ENCODE peak calls at places on chromosomes 5 and 9, in nine cellular contexts. R is PC-3, I is suprapubic skin, M is mucosa of descending colon, Z is astrocyte, J is Panc1, P is HCT116, X is Peyer's patch, E is lung. N is an unnamed sample.

GRCh38 chr5:76544268-76544926 is 78.8 kb downstream of the F2RL2 start:
- DNase-seq in R (peak; percentile 43), I (no peak), M (peak; percentile 71), Z (peak; percentile 30), J (peak; percentile 8), P (peak; percentile 31), X (peak; percentile 30), E (no peak), N (no peak)

GRCh38 chr5:57956606-57957005 is 474.0 kb upstream of the ACTBL2 start:
- DNase-seq in R (no peak), I (no peak), M (no peak), Z (no peak), J (no peak), P (no peak), X (no peak), E (no peak), N (no peak)

GRCh38 chr9:92633879-92634278 is 36.1 kb downstream of the IPPK start:
- DNase-seq in R (no peak), I (peak; percentile 67), M (no peak), Z (no peak), J (no peak), P (no peak), X (no peak), E (no peak), N (no peak)

GRCh38 chr5:114319821-114320220 is 42.0 kb upstream of the KCNN2 start:
- DNase-seq in R (no peak), I (no peak), M (no peak), Z (no peak), J (no peak), P (no peak), X (no peak), E (no peak), N (no peak)

GRCh38 chr5:180216646-180217171 is 7.7 kb upstream of the RASGEF1C start:
- DNase-seq in R (no peak), I (no peak), M (no peak), Z (no peak), J (no peak), P (no peak), X (no peak), E (no peak), N (no peak)

GRCh38 chr5:157388148-157388547 is 71.9 kb upstream of the NIPAL4 start:
- DNase-seq in R (peak; percentile 42), I (no peak), M (no peak), Z (peak; percentile 63), J (no peak), P (no peak), X (no peak), E (no peak), N (no peak)

GRCh38 chr5:146426853-146427618 is 20.1 kb upstream of the TCERG1 start:
- DNase-seq in R (peak; percentile 79), I (no peak), M (no peak), Z (peak; percentile 21), J (no peak), P (peak; percentile 26), X (no peak), E (no peak), N (no peak)

GRCh38 chr9:70832487-70832886 is 288.9 kb downstream of the TRPM3 start:
- DNase-seq in R (no peak), I (no peak), M (no peak), Z (no peak), J (no peak), P (no peak), X (no peak), E (no peak), N (peak; percentile 14)

GRCh38 chr5:53335115-53335514 is 145.3 kb upstream of the FST start:
- DNase-seq in R (peak; percentile 48), I (no peak), M (no peak), Z (no peak), J (no peak), P (no peak), X (no peak), E (no peak), N (no peak)

GRCh38 chr5:132458651-132459030 is 31.9 kb downstream of the IRF1 start:
- DNase-seq in R (peak; percentile 57), I (no peak), M (no peak), Z (peak; percentile 89), J (no peak), P (no peak), X (no peak), E (no peak), N (peak; percentile 54)

GRCh38 chr5:141512390-141513020 is 23.6 kb downstream of the PCDHGC5 start:
- DNase-seq in R (peak; percentile 55), I (peak; percentile 95), M (peak; percentile 86), Z (peak; percentile 33), J (no peak), P (peak; percentile 32), X (peak; percentile 87), E (peak; percentile 90), N (no peak)
- H3K4me3 ChIP-seq in R (no peak overlapping the region), I (peak overlapping the region; percentile 57), M (no peak overlapping the region), Z (peak overlapping the region; percentile 48), J (no peak overlapping the region), P (no peak overlapping the region), X (peak overlapping the region; percentile 46), E (no peak overlapping the region), N (peak overlapping the region; percentile 27)

DNA sequence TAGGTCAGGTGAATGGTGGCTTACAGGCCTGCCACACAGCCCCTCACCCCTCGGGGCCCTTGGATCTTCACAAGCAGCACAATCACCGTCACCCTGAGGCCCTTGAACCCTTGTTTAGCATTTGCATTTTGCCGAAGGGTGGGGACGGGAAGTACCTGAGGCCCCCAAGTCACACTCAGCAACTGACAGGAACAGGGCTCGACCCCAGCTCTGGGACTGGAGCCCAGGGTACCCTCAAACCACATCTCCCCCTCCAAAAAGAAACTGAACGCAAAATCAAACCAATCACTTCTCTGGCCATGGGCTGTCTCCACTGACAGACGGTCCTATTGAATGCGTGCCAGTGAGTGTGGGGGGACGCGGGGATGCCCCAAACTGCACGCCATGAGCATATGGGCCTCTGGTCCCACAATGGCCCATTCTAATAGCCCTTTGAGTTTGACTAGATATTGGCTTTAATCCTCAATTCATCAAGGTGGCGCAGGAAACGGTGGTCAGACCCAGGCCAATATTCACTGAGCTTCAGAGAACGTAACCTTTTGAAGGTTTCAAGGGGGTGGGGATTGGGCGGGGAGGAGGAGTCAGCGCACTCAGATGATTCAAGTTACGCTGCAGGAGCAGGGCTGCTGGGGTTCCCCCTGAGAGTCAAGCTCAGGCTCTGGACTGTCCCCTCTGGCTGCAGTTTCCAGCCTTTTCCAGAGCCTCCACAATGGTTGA is 176.0 kb downstream of the DAB2IP start:
- DNase-seq in R (no peak), I (no peak), M (no peak), Z (no peak), J (no peak), P (no peak), X (no peak), E (no peak), N (no peak)
- H3K36me3 ChIP-seq in R (no peaks in the 10 kb centered on the region), I (no peaks in the 10 kb centered on the region), M (no peaks in the 10 kb centered on the region), Z (no peaks in the 10 kb centered on the region), J (no peaks in the 10 kb centered on the region), P (no peaks in the 10 kb centered on the region), X (no peaks in the 10 kb centered on the region), E (no peaks in the 10 kb centered on the region), N (no peaks in the 10 kb centered on the region)

DNA sequence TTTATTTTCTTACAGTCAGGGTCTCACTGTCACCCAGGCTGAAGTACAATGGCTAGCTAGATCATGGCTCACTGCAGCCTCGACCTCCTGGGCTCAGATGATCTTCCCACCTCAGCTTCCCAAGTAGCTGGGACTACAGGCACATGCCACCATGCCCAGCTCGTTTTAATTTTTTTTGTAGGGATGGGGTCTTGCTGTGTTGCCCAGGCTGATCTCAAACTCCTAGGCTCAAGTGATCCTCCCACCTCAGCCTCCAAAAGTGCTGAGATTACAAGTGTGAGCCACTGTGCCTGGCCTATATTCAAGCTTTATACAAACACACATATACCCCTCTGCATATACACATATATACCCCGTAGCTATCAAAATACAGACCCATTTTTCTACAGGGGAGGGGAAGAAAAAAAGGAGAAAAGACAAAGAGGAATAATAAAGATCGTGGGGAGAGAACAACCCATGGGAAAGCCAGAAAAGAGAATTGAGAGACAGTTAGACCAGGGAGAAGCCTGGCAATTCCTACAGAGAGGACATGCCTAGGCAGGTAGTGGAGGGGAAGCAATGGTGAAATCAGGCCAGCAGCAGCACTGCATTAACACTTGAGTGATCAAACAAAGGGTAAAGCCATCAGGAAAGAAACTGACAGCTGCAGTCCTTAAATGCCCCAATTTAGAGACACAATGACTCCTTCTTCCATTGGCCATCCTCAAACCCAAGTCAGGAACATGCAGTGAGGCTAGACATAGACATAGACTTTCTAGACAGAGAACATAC is 102.7 kb downstream of the EFNA5 start:
- DNase-seq in R (no peak), I (no peak), M (no peak), Z (no peak), J (no peak), P (no peak), X (no peak), E (no peak), N (no peak)
- TF ChIP-seq CTCF in R (no peak), I (no peak), M (no peak), Z (no peak), J (no peak), P (no peak), X (no peak), E (no peak), N (no peak)

GRCh38 chr5:14187660-14188059 is 44.5 kb downstream of the TRIO start:
- DNase-seq in R (peak; percentile 61), I (no peak), M (no peak), Z (peak; percentile 53), J (no peak), P (no peak), X (no peak), E (no peak), N (no peak)

GRCh38 chr5:14188778-14189177 is 45.6 kb downstream of the TRIO start:
- DNase-seq in R (no peak), I (no peak), M (no peak), Z (peak; percentile 51), J (no peak), P (no peak), X (no peak), E (no peak), N (no peak)

GRCh38 chr5:14190194-14191164 is 47.3 kb downstream of the TRIO start:
- DNase-seq in R (peak; percentile 99), I (no peak), M (no peak), Z (peak; percentile 100), J (peak; percentile 98), P (peak; percentile 73), X (no peak), E (no peak), N (peak; percentile 89)

GRCh38 chr5:14191325-14191724 is 48.2 kb downstream of the TRIO start:
- DNase-seq in R (no peak), I (no peak), M (no peak), Z (no peak), J (no peak), P (no peak), X (no peak), E (no peak), N (no peak)

DNA sequence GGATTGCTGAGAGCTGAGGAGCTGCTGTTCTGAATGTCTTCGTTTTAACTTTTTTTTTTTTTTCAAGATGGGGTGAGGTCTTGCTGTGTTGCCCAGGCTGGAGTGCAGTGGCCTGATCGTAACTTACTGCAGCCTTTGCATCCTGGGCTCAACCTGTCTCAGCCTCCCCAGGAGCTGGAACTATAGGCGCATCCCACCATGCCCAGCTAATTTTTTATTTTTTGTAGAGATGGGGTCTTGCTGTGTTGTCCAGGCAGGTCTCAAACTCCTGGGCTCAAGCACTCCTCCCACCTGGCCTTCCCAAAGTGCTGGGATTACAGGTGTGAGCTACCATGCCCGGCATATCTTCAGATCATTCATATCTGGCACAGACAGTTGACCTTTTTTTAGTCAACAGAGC is 46.5 kb downstream of the TRIO start:
- DNase-seq in R (no peak), I (no peak), M (no peak), Z (no peak), J (no peak), P (no peak), X (no peak), E (no peak), N (no peak)
- H3K4me3 ChIP-seq in R (peak overlapping the region; percentile 17), I (no peak overlapping the region), M (no peak overlapping the region), Z (no peak overlapping the region), J (no peak overlapping the region), P (no peak overlapping the region), X (no peak overlapping the region), E (no peak overlapping the region), N (no peak overlapping the region)

N was measured in kidney epithelial cell.